ENCODE peak calls at places on chromosomes 6 and 20, in five cellular contexts. X is K562, U is A549, G is H1, D is GM12878. L is an unnamed sample.

GRCh38 chr6:131998255-131998982 is 47.2 kb upstream of the CCN2 start:
- DNase-seq in D (no peak), X (no peak), U (no peak), G (no peak), L (no peak)

GRCh38 chr6:28940294-28940858 is 16.6 kb upstream of the TRIM27 start:
- DNase-seq in G (peak; percentile 50), D (peak; percentile 37), X (peak; percentile 55), U (no peak), L (peak; percentile 43)

GRCh38 chr6:166830185-166830890 is 126.0 kb downstream of the RNASET2 start:
- DNase-seq in X (no peak), U (no peak), D (peak; percentile 80), G (no peak), L (no peak)

GRCh38 chr6:87808005-87808757 is 106.1 kb upstream of the AKIRIN2 start:
- DNase-seq in U (no peak), D (no peak), X (no peak), G (no peak), L (no peak)

GRCh38 chr6:156774872-156775405 is 2.2 kb upstream of the ARID1B start:
- DNase-seq in U (no peak), X (no peak), D (no peak), G (no peak), L (no peak)

GRCh38 chr20:5172167-5172586 is 45.4 kb downstream of the CDS2 start:
- DNase-seq in U (no peak), G (no peak), D (peak; percentile 53), X (no peak), L (no peak)

GRCh38 chr6:113219783-113220182 is 637.4 kb upstream of the MARCKS start:
- DNase-seq in X (no peak), D (no peak), U (no peak), G (no peak), L (no peak)

GRCh38 chr6:39843305-39844020 is 51.3 kb downstream of the DAAM2 start:
- DNase-seq in U (peak; percentile 5), X (no peak), D (no peak), G (no peak), L (no peak)

GRCh38 chr6:88492241-88492640 is 326.1 kb upstream of the CNR1 start:
- DNase-seq in X (no peak), U (no peak), D (no peak), G (no peak), L (no peak)

GRCh38 chr6:68473433-68474210 is 161.5 kb upstream of the ADGRB3 start:
- DNase-seq in D (no peak), U (no peak), G (no peak), X (no peak), L (no peak)

GRCh38 chr20:40564997-40565680 is 123.9 kb downstream of the MAFB start:
- DNase-seq in U (peak; percentile 47), G (no peak), X (no peak), D (no peak), L (no peak)

GRCh38 chr6:166720859-166721258 is 93.8 kb upstream of the RPS6KA2 start:
- DNase-seq in U (no peak), D (no peak), G (no peak), X (no peak), L (no peak)

GRCh38 chr6:150403458-150404245 is 34.8 kb downstream of the IYD start:
- DNase-seq in U (no peak), G (no peak), X (no peak), D (no peak), L (no peak)

DNA sequence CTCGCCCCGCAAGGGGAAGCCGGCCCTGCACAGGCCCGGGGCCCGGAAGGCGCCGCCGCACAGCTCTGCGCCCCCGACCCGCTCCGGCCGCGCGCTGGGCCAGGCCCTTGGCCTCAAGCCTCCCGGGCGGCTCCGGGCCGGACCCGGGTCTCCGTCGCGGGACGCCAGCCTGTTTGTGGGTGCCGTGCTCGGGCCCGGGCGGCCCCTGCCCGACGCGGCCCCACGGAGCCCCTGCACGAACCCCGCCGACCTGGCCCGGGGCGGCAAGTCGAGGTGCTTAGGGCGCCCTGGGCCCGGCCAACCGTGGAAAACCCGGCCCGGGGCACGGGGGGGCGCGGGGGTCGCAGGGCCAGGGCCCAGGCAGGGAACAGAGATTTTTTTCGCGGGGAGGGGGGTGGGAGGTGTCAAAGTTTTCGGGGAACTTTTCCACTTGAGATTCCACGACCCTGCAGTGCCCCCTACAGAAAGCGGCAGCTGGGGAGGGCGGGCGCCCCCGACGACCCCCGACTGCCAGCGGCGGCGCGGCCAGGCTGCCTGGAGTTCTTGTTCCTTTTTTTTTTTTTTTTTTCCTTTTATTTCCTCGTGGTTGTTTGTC is 805 bp upstream of the STX16 start:
- DNase-seq in D (no peak), U (no peak), X (peak; percentile 35), G (no peak), L (no peak)
- TF ChIP-seq KDM1A in D (no peak), U (no peak), X (no peak), G (no peak), L (no peak)

DNA sequence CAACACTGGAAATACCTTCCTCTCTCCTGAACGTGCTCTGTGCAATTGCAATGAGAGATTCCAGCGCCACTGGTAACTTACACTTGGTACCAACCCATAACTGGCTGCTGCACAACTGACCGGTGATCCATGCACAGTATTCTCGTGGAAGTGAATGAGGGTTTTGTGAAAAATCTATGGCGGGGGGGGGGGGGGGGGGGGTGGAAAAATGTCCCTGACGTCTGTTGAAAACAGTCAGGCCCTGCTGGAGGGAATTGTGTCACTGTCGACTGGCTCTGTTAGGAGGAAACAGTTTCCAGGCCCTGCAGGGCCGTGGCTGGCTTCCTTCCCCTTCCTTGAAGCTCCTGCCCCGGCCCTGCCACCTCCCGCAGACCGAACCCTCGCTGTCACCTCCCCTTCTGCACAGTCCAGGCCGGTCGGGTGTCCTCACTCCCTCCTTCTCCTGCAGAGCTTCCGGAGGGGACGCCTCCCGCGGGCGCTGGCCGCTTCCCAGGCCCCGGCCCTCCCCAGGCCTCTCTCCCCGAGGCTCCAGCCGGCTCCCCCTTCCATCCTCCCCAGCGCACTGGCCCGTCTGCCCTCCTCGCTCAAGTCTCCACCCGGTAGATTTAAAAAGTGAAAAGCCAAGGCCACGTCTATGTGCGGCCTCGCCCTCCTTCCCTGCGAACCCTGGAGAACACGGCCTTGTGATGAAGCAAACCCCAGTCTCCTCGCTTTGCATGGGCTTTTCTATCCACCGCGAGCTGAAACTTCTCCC is 265.6 kb upstream of the QKI start:
- DNase-seq in D (no peak), G (no peak), U (no peak), X (no peak), L (no peak)
- TF ChIP-seq KDM1A in D (no peak), G (no peak), U (no peak), X (no peak), L (no peak)

GRCh38 chr6:36027501-36028087 is at the start of gene MAPK14:
- DNase-seq in X (peak; percentile 97), D (peak; percentile 96), U (peak; percentile 88), G (peak; percentile 97), L (peak; percentile 100)

GRCh38 chr6:36028887-36029324 is 1.3 kb downstream of the MAPK14 start:
- DNase-seq in G (no peak), X (no peak), D (no peak), U (peak; percentile 8), L (peak; percentile 52)

GRCh38 chr6:36025932-36026327 is 1.5 kb upstream of the SLC26A8 start:
- DNase-seq in G (peak; percentile 41), X (no peak), D (no peak), U (no peak), L (peak; percentile 57)

GRCh38 chr6:36029464-36029863 is 1.9 kb downstream of the MAPK14 start:
- DNase-seq in U (no peak), D (no peak), X (no peak), G (no peak), L (peak; percentile 68)

GRCh38 chr6:36028088-36028886 is 679 bp downstream of the MAPK14 start:
- DNase-seq in X (no peak), U (no peak), G (no peak), D (no peak), L (peak; percentile 46)
- TF ChIP-seq KDM1A in X (no peak), U (no peak), G (no peak), D (no peak), L (peak; percentile 8)

DNA sequence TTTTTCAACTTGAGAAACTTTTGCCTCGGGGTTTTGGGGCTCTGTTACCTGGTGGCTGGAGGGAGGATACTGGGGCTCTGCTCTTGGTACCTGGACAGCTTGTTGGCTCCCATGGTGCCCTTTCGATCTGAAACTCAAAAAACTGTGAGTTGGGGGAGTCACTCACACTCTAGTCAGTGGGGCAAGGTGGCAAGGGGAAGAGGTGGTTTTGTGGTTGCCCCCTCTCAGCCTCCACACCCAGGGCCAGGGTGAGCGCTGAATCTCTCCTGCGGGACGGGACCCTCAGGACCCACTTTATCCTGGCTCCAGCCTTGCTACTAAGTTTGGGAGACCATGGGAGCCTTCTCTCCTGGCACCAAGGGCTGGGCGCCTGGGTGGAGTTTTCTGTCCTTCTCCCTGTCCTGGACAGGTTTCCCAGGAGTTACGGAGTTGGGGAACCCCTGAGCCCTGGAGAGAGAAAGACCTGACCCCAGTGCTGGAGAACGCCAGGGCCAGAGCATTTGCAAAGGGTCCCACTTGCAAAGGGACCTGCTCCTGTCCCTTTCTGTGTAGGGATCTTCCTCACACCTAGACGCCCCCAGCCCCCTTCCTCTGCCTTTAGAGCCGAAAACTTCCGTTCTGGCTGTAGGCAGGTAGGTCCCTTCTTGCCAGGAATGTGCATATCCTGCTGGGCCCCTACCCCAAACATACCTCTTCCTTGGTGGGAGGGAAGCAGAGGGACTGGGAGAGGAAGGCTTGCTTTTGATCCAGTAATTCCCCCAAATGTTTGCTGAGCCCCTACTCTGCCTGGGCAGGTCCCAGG is 2.9 kb downstream of the FOXP4 start:
- DNase-seq in D (no peak), U (no peak), G (no peak), X (no peak), L (no peak)
- TF ChIP-seq KDM1A in D (no peak), U (no peak), G (no peak), X (no peak), L (no peak)

GRCh38 chr6:4677751-4678065 is 98.5 kb upstream of the CDYL start:
- DNase-seq in U (no peak), G (no peak), D (no peak), X (no peak), L (no peak)

GRCh38 chr6:4677011-4677750 is 99.0 kb upstream of the CDYL start:
- DNase-seq in G (no peak), D (no peak), X (no peak), U (no peak), L (no peak)

GRCh38 chr6:4687656-4687988 is 88.6 kb upstream of the CDYL start:
- DNase-seq in D (no peak), U (no peak), X (no peak), G (no peak), L (no peak)

GRCh38 chr6:4678506-4679300 is 97.5 kb upstream of the CDYL start:
- DNase-seq in X (no peak), U (no peak), D (no peak), G (no peak), L (no peak)

GRCh38 chr6:4682431-4683159 is 93.6 kb upstream of the CDYL start:
- DNase-seq in U (no peak), X (no peak), G (no peak), D (no peak), L (no peak)
- TF ChIP-seq KDM1A in U (no peak), X (no peak), G (no peak), D (no peak), L (no peak)

L was measured in HepG2.